ENCODE peak calls at places on chromosomes 4 and X, in four cellular contexts. One of them, this sample, is unnamed.

GRCh38 chr4:189845145-189845846 is 95.4 kb upstream of the FRG1 start:
- DNase-seq in left ventricle myocardium inferior: no peak
- DNase-seq in thoracic aorta: no peak
- DNase-seq in uterus: no peak
- DNase-seq in this sample: peak

GRCh38 chrX:149638860-149639259 is 7.3 kb upstream of the TMEM185A start:
- DNase-seq in left ventricle myocardium inferior: no peak
- DNase-seq in thoracic aorta: no peak
- DNase-seq in uterus: no peak
- DNase-seq in this sample: peak

GRCh38 chr4:82954212-82954611 is 53.7 kb downstream of the THAP9 start:
- DNase-seq in left ventricle myocardium inferior: no peak
- DNase-seq in thoracic aorta: no peak
- DNase-seq in uterus: no peak
- DNase-seq in this sample: no peak

GRCh38 chr4:7160951-7161440 is 31.3 kb upstream of the SORCS2 start:
- DNase-seq in left ventricle myocardium inferior: no peak
- DNase-seq in thoracic aorta: no peak
- DNase-seq in uterus: no peak
- DNase-seq in this sample: no peak

GRCh38 chr4:73348185-73348584 is 55.9 kb upstream of the ALB start:
- DNase-seq in left ventricle myocardium inferior: no peak
- DNase-seq in thoracic aorta: no peak
- DNase-seq in uterus: no peak
- DNase-seq in this sample: no peak

GRCh38 chr4:100379583-100380105 is 138.2 kb downstream of the EMCN start:
- DNase-seq in left ventricle myocardium inferior: no peak
- DNase-seq in thoracic aorta: no peak
- DNase-seq in uterus: no peak
- DNase-seq in this sample: no peak

GRCh38 chr4:176999943-177000543 is 207.3 kb upstream of the VEGFC start:
- DNase-seq in left ventricle myocardium inferior: no peak
- DNase-seq in thoracic aorta: no peak
- DNase-seq in uterus: no peak
- DNase-seq in this sample: no peak

GRCh38 chr4:57131849-57132745 is 21.9 kb upstream of the IGFBP7 start:
- DNase-seq in left ventricle myocardium inferior: no peak
- DNase-seq in thoracic aorta: no peak
- DNase-seq in uterus: no peak
- DNase-seq in this sample: peak

GRCh38 chrX:107935200-107935599 is 47.0 kb downstream of the TEX13B start:
- DNase-seq in left ventricle myocardium inferior: no peak
- DNase-seq in thoracic aorta: no peak
- DNase-seq in uterus: no peak
- DNase-seq in this sample: peak

GRCh38 chrX:54891573-54891972 is 29.1 kb upstream of the TRO start:
- DNase-seq in left ventricle myocardium inferior: no peak
- DNase-seq in thoracic aorta: no peak
- DNase-seq in uterus: no peak
- DNase-seq in this sample: peak

GRCh38 chr4:166252487-166253402 is 379.7 kb downstream of the TLL1 start:
- DNase-seq in left ventricle myocardium inferior: no peak
- DNase-seq in thoracic aorta: no peak
- DNase-seq in uterus: no peak
- DNase-seq in this sample: no peak

GRCh38 chrX:1164322-1165288 is 47.8 kb downstream of the CRLF2 start:
- DNase-seq in left ventricle myocardium inferior: no peak
- DNase-seq in thoracic aorta: no peak
- DNase-seq in uterus: no peak
- DNase-seq in this sample: no peak

GRCh38 chrX:20372533-20372932 is 105.8 kb upstream of the RPS6KA3 start:
- DNase-seq in left ventricle myocardium inferior: no peak
- DNase-seq in thoracic aorta: no peak
- DNase-seq in uterus: no peak
- DNase-seq in this sample: peak

GRCh38 chr4:77922158-77923094 is 59.8 kb downstream of the MRPL1 start:
- DNase-seq in left ventricle myocardium inferior: no peak
- DNase-seq in thoracic aorta: no peak
- DNase-seq in uterus: no peak
- DNase-seq in this sample: peak

GRCh38 chr4:27057053-27057452 is 196.4 kb downstream of the STIM2 start:
- DNase-seq in left ventricle myocardium inferior: no peak
- DNase-seq in thoracic aorta: no peak
- DNase-seq in uterus: no peak
- DNase-seq in this sample: no peak

GRCh38 chr4:171846232-171846631 is 33.0 kb downstream of the GALNTL6 start:
- DNase-seq in left ventricle myocardium inferior: no peak
- DNase-seq in thoracic aorta: no peak
- DNase-seq in uterus: no peak
- DNase-seq in this sample: peak

GRCh38 chrX:7083468-7084396 is 63.8 kb upstream of the STS start:
- DNase-seq in left ventricle myocardium inferior: no peak
- DNase-seq in thoracic aorta: no peak
- DNase-seq in uterus: no peak
- DNase-seq in this sample: peak

GRCh38 chr4:97646997-97647396 is 496.3 kb downstream of the STPG2 start:
- DNase-seq in left ventricle myocardium inferior: peak
- DNase-seq in thoracic aorta: no peak
- DNase-seq in uterus: no peak
- DNase-seq in this sample: peak

GRCh38 chrX:31124536-31124935 is 52.7 kb upstream of the FTHL17 start:
- DNase-seq in left ventricle myocardium inferior: no peak
- DNase-seq in thoracic aorta: no peak
- DNase-seq in uterus: no peak
- DNase-seq in this sample: no peak

GRCh38 chr4:24924309-24924781 is 11.5 kb upstream of the CCDC149 start:
- DNase-seq in left ventricle myocardium inferior: no peak
- DNase-seq in thoracic aorta: no peak
- DNase-seq in uterus: no peak
- DNase-seq in this sample: peak

GRCh38 chrX:47662144-47662657 is 3.2 kb upstream of the UXT start:
- DNase-seq in left ventricle myocardium inferior: no peak
- DNase-seq in thoracic aorta: no peak
- DNase-seq in uterus: no peak
- DNase-seq in this sample: peak

GRCh38 chr4:68375667-68376559 is 26.0 kb upstream of the YTHDC1 start:
- DNase-seq in left ventricle myocardium inferior: no peak
- DNase-seq in thoracic aorta: no peak
- DNase-seq in uterus: peak
- DNase-seq in this sample: peak

GRCh38 chrX:109393859-109394258 is 88.0 kb downstream of the GUCY2F start:
- DNase-seq in left ventricle myocardium inferior: no peak
- DNase-seq in thoracic aorta: no peak
- DNase-seq in uterus: no peak
- DNase-seq in this sample: no peak

GRCh38 chr4:174714393-174715211 is 114.4 kb downstream of the GLRA3 start:
- DNase-seq in left ventricle myocardium inferior: no peak
- DNase-seq in thoracic aorta: no peak
- DNase-seq in uterus: no peak
- DNase-seq in this sample: peak

GRCh38 chr4:56118055-56118454 is 169.3 kb downstream of the CEP135 start:
- DNase-seq in left ventricle myocardium inferior: no peak
- DNase-seq in thoracic aorta: no peak
- DNase-seq in uterus: no peak
- DNase-seq in this sample: no peak

GRCh38 chr4:101475246-101475645 is 127.9 kb upstream of the PPP3CA start:
- DNase-seq in left ventricle myocardium inferior: no peak
- DNase-seq in thoracic aorta: no peak
- DNase-seq in uterus: no peak
- DNase-seq in this sample: no peak

GRCh38 chr4:109199585-109199984 is 102.9 kb downstream of the COL25A1 start:
- DNase-seq in left ventricle myocardium inferior: no peak
- DNase-seq in thoracic aorta: no peak
- DNase-seq in uterus: no peak
- DNase-seq in this sample: no peak

GRCh38 chrX:130184857-130185256 is 13.1 kb downstream of the RAB33A start:
- DNase-seq in left ventricle myocardium inferior: no peak
- DNase-seq in thoracic aorta: no peak
- DNase-seq in uterus: no peak
- DNase-seq in this sample: no peak

GRCh38 chrX:23699636-23700194 is 32.4 kb downstream of the PRDX4 start:
- DNase-seq in left ventricle myocardium inferior: no peak
- DNase-seq in thoracic aorta: peak
- DNase-seq in uterus: peak
- DNase-seq in this sample: no peak

GRCh38 chrX:127552571-127552970 is 499.6 kb downstream of the ACTRT1 start:
- DNase-seq in left ventricle myocardium inferior: no peak
- DNase-seq in thoracic aorta: no peak
- DNase-seq in uterus: no peak
- DNase-seq in this sample: no peak

GRCh38 chr4:40197879-40198689 is 1.3 kb downstream of the RHOH start:
- DNase-seq in left ventricle myocardium inferior: no peak
- DNase-seq in thoracic aorta: no peak
- DNase-seq in uterus: no peak
- DNase-seq in this sample: no peak

GRCh38 chr4:125313497-125313896 is 1.3 kb upstream of the FAT4 start:
- DNase-seq in left ventricle myocardium inferior: no peak
- DNase-seq in thoracic aorta: no peak
- DNase-seq in uterus: peak
- DNase-seq in this sample: peak

GRCh38 chrX:115957862-115958490 is 212.6 kb upstream of the AGTR2 start:
- DNase-seq in left ventricle myocardium inferior: no peak
- DNase-seq in thoracic aorta: no peak
- DNase-seq in uterus: no peak
- DNase-seq in this sample: no peak

GRCh38 chrX:118346258-118347094 is 570 bp downstream of the WDR44 start:
- DNase-seq in left ventricle myocardium inferior: peak
- DNase-seq in thoracic aorta: peak
- DNase-seq in uterus: peak
- DNase-seq in this sample: no peak

GRCh38 chr4:136457577-136457976 is 1074.7 kb downstream of the PCDH18 start:
- DNase-seq in left ventricle myocardium inferior: no peak
- DNase-seq in thoracic aorta: no peak
- DNase-seq in uterus: no peak
- DNase-seq in this sample: no peak

GRCh38 chr4:15031993-15032660 is 29.8 kb downstream of the CPEB2 start:
- DNase-seq in left ventricle myocardium inferior: no peak
- DNase-seq in thoracic aorta: no peak
- DNase-seq in uterus: no peak
- DNase-seq in this sample: peak

GRCh38 chrX:30751497-30751896 is 98.3 kb downstream of the GK start:
- DNase-seq in left ventricle myocardium inferior: no peak
- DNase-seq in thoracic aorta: no peak
- DNase-seq in uterus: no peak
- DNase-seq in this sample: no peak

GRCh38 chrX:63475200-63475599 is 124.1 kb upstream of the SPIN4 start:
- DNase-seq in left ventricle myocardium inferior: no peak
- DNase-seq in thoracic aorta: no peak
- DNase-seq in uterus: no peak
- DNase-seq in this sample: no peak

DNA sequence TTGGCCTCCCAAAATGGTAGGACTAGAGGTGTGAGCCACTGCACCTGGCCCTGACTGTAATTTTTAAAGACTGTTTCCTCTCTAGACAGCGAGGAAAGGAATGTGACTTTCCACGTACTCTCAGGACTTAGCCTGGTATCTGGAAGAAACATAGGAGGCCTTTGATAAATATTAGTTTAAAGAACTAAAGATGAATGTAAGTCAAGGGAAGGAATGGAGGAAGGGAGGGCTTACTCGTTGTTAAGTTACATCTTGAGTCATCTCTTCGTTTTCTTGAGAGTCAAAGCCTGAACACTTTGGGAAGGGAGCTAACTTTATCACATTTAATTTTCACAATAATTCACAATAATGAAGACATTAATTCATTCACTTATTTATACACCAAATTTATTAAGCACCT is 7.2 kb upstream of the LNX1 start:
- DNase-seq in left ventricle myocardium inferior: no peak
- DNase-seq in thoracic aorta: no peak
- DNase-seq in uterus: no peak
- DNase-seq in this sample: peak
- TF ChIP-seq CTCF in left ventricle myocardium inferior: no peak
- TF ChIP-seq CTCF in thoracic aorta: no peak
- TF ChIP-seq CTCF in uterus: no peak
- TF ChIP-seq CTCF in this sample: no peak

DNA sequence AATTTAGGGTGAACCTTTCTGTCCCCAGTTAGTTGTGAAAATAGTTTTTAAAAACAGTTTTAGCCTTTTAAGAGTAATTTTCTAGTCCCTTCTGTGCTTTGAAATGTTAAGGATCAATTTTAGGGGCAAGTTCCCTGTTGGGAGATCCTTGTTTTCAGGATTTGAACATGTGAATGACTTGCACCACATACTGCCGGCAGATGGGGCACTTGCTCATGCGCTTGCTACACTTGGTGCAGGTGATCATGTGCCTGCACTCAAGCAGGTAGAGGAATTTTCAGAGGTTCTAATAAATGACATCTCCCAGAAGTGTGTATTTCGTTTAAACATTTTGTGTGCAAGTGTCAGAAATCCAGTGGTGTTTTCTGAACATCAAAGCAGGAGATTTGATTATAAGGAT is 195.9 kb downstream of the CHM start:
- DNase-seq in left ventricle myocardium inferior: no peak
- DNase-seq in thoracic aorta: no peak
- DNase-seq in uterus: no peak
- DNase-seq in this sample: no peak
- TF ChIP-seq CTCF in left ventricle myocardium inferior: peak
- TF ChIP-seq CTCF in thoracic aorta: no peak
- TF ChIP-seq CTCF in uterus: no peak
- TF ChIP-seq CTCF in this sample: peak

GRCh38 chr4:150451883-150452282 is 130.1 kb upstream of the MAB21L2 start:
- DNase-seq in left ventricle myocardium inferior: no peak
- DNase-seq in thoracic aorta: no peak
- DNase-seq in uterus: no peak
- DNase-seq in this sample: no peak

DNA sequence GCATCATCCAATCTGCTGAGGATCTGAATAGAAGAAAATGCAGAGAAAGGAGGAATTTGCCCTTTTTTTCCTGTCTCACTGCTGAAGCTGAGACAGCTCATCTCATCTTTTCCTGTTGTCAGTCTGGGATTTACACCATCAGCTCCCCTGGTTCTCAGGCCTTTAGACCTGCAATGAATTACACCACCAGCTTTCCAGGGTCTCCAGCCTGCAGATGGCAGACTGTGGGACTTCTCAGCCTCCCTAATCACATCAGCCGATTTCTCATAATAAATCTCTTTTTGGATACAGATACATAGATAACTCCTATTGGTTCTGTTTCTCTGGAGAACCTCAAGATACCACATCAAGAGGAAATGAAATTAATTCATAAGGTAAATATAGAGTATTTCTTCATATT is 134.6 kb upstream of the MAB21L2 start:
- DNase-seq in left ventricle myocardium inferior: no peak
- DNase-seq in thoracic aorta: no peak
- DNase-seq in uterus: no peak
- DNase-seq in this sample: no peak
- TF ChIP-seq CTCF in left ventricle myocardium inferior: no peak
- TF ChIP-seq CTCF in thoracic aorta: no peak
- TF ChIP-seq CTCF in uterus: no peak
- TF ChIP-seq CTCF in this sample: no peak

GRCh38 chr4:72283357-72283756 is 251.6 kb downstream of the NPFFR2 start:
- DNase-seq in left ventricle myocardium inferior: no peak
- DNase-seq in thoracic aorta: no peak
- DNase-seq in uterus: no peak
- DNase-seq in this sample: no peak
- TF ChIP-seq CTCF in left ventricle myocardium inferior: no peak
- TF ChIP-seq CTCF in thoracic aorta: no peak
- TF ChIP-seq CTCF in uterus: no peak
- TF ChIP-seq CTCF in this sample: no peak